ENCODE peak calls at places on chromosomes 13 and 19, in nine cellular contexts. N, V, I, C, P, Y, E, B and U are unnamed samples.

GRCh38 chr13:75704942-75705320 is 68.8 kb downstream of the LMO7 start:
- DNase-seq in P (no peak), V (no peak), I (peak; percentile 56), C (no peak), B (peak; percentile 79), E (no peak), N (peak; percentile 66), Y (no peak), U (no peak)

GRCh38 chr19:58569943-58570670 is 3.0 kb downstream of the MZF1 start:
- DNase-seq in I (no peak), P (no peak), Y (no peak), V (no peak), B (no peak), N (peak; percentile 49), E (no peak), C (no peak), U (no peak)

GRCh38 chr19:57771417-57771816 is 1.9 kb downstream of the ZNF586 start:
- DNase-seq in V (no peak), P (no peak), I (no peak), C (no peak), E (no peak), N (no peak), Y (no peak), B (no peak), U (no peak)

GRCh38 chr13:29956771-29957170 is 106.4 kb upstream of the UBL3 start:
- DNase-seq in V (no peak), Y (no peak), C (no peak), B (no peak), E (no peak), P (no peak), I (no peak), N (no peak), U (no peak)

GRCh38 chr19:8251025-8251472 is 41.9 kb downstream of the CERS4 start:
- DNase-seq in Y (no peak), I (peak; percentile 97), N (peak; percentile 70), B (peak; percentile 88), C (peak; percentile 86), V (no peak), E (no peak), P (no peak), U (peak; percentile 86)

GRCh38 chr13:28347456-28348371 is 147.2 kb downstream of the FLT1 start:
- DNase-seq in P (no peak), N (no peak), B (no peak), C (no peak), V (peak; percentile 57), E (no peak), I (no peak), Y (no peak), U (no peak)

GRCh38 chr13:112976526-112976925 is 7.5 kb downstream of the MCF2L start:
- DNase-seq in C (no peak), E (no peak), I (no peak), V (no peak), Y (no peak), N (no peak), P (no peak), B (no peak), U (no peak)

GRCh38 chr13:22517544-22517943 is 663.2 kb upstream of the SGCG start:
- DNase-seq in Y (no peak), C (no peak), E (peak; percentile 28), I (no peak), V (no peak), N (no peak), P (no peak), B (no peak), U (no peak)

GRCh38 chr13:49218493-49219051 is 1.6 kb upstream of the MLNR start:
- DNase-seq in Y (no peak), C (no peak), B (no peak), N (no peak), I (no peak), P (peak; percentile 65), E (peak; percentile 85), V (no peak), U (no peak)

GRCh38 chr19:2922987-2923386 is 21.8 kb downstream of the ZNF77 start:
- DNase-seq in B (no peak), I (peak; percentile 70), C (no peak), Y (no peak), P (no peak), V (peak; percentile 26), N (no peak), E (peak; percentile 31), U (no peak)

DNA sequence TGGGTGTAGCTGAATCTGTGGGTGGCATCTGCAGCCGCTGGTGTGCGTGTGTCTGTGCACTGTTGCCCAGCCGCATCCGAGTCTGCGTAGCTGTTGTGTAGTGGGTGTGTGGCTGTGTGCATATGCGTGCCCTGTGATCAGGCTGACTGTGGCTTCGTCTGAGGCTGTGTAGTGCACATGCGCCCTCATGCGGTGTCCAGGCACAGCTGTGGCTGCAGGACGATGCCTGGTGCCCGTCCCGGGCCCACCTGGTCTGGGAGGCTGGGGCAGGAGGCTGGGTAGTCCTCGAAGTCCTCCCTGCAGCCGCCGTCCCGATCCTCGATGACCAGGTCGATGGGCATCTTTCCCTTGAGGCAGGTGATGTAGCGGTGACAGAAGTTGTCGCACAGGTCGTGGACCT is 4.9 kb downstream of the MEIS3 start:
- DNase-seq in N (no peak), E (peak; percentile 39), V (peak; percentile 76), I (no peak), B (no peak), C (no peak), Y (no peak), P (peak; percentile 70), U (no peak)
- TF ChIP-seq CTCF in N (no peak), E (peak; percentile 32), V (peak; percentile 66), I (no peak), B (no peak), C (no peak), Y (no peak), P (peak; percentile 70), U (no peak)

DNA sequence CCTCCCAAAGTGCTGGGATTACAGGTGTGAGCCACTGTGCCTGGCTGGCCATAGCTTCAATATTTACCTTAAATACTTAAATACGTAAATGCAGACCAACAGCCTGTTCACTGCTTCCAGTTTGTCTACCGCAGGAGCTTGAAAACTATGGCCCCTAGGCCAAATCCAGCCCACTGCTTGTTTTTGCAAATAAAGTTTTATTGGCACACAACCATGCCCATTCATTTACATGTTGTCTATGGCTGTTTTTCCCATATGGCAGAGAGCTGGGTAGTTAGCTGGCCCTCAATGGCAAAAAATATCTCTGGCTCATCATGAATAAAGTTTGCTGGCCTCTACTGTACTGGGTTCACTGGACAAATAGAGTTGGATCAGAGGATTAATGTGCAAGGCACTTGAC is 11.8 kb downstream of the PRR12 start:
- DNase-seq in V (no peak), I (no peak), E (no peak), Y (no peak), N (no peak), B (no peak), P (no peak), C (no peak), U (no peak)
- H3K36me3 ChIP-seq in V (peaks cover 81% of the 10 kb centered on the region), I (no peaks in the 10 kb centered on the region), E (no peaks in the 10 kb centered on the region), Y (peaks cover 3% of the 10 kb centered on the region), N (no peaks in the 10 kb centered on the region), B (peaks cover 96% of the 10 kb centered on the region), P (peaks cover 70% of the 10 kb centered on the region), C (peaks cover 38% of the 10 kb centered on the region), U (no peaks in the 10 kb centered on the region)

GRCh38 chr19:18488838-18489626 is 32.8 kb downstream of the ELL start:
- DNase-seq in N (no peak), C (no peak), B (no peak), E (peak; percentile 81), P (peak; percentile 74), V (peak; percentile 72), I (no peak), Y (no peak), U (peak; percentile 57)
- TF ChIP-seq CTCF in N (peak; percentile 23), C (peak; percentile 51), B (peak; percentile 32), E (peak; percentile 59), P (peak; percentile 64), V (peak; percentile 70), I (no peak), Y (peak; percentile 61), U (no peak)

GRCh38 chr13:19764237-19764636 is 18.5 kb downstream of the PSPC1 start:
- DNase-seq in V (no peak), C (no peak), Y (no peak), E (no peak), B (no peak), N (no peak), P (no peak), I (no peak), U (no peak)

GRCh38 chr13:19766637-19767036 is 16.1 kb downstream of the PSPC1 start:
- DNase-seq in Y (no peak), B (no peak), C (no peak), I (no peak), E (peak; percentile 68), P (no peak), V (no peak), N (no peak), U (peak; percentile 80)

GRCh38 chr13:19772306-19772705 is 10.4 kb downstream of the PSPC1 start:
- DNase-seq in E (no peak), N (no peak), B (no peak), I (no peak), V (no peak), C (no peak), Y (no peak), P (no peak), U (no peak)

GRCh38 chr13:19769854-19770253 is 12.9 kb downstream of the PSPC1 start:
- DNase-seq in E (no peak), P (no peak), I (no peak), B (no peak), C (no peak), V (no peak), Y (no peak), N (no peak), U (no peak)

GRCh38 chr13:19767966-19768365 is 14.8 kb downstream of the PSPC1 start:
- DNase-seq in C (no peak), B (no peak), V (no peak), I (no peak), Y (no peak), E (no peak), P (no peak), N (no peak), U (peak; percentile 13)
- H3K36me3 ChIP-seq in C (peaks cover 28% of the 10 kb centered on the region), B (peaks cover 56% of the 10 kb centered on the region), V (peaks cover 61% of the 10 kb centered on the region), I (no peaks in the 10 kb centered on the region), Y (peaks cover 2% of the 10 kb centered on the region), E (peaks cover 26% of the 10 kb centered on the region), P (peaks cover 27% of the 10 kb centered on the region), N (no peaks in the 10 kb centered on the region), U (no peaks in the 10 kb centered on the region)

DNA sequence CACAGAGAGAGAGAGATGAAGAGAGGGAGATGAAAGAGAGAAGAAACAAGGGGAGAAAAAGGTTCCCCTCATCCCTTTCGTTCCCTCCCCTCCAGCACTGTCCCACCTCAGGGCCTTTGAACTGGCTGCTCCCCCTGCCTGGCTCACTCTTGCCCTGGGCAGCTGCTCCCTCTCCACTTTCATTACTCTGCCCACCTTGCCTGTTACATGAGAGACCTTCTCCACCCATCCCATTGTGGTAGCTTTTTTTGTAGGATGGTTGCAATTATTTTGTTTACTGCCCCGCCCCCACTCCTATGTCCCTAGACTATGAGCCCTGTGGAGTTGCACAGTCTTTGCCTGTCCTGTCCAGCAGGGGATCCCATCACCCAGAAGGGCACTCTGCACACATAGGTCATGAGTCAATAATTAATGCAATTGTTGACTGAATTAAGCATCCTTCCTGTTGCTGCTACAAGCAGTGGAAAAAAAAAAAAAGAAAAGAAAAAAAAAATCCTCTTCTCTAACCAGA is 14.1 kb downstream of the C19orf81 start:
- DNase-seq in Y (no peak), B (no peak), V (peak; percentile 48), C (no peak), N (no peak), I (no peak), P (no peak), E (no peak), U (no peak)
- TF ChIP-seq CTCF in Y (peak; percentile 24), B (no peak), V (peak; percentile 59), C (no peak), N (no peak), I (no peak), P (no peak), E (peak; percentile 12), U (no peak)